ENCODE peak calls at places on chromosomes 2 and 18, in five cellular contexts. One of them, this sample, is unnamed.

GRCh38 chr18:79866889-79867574 is 69.3 kb downstream of the KCNG2 start:
- DNase-seq in A549: peak; percentile 49
- DNase-seq in heart right ventricle: no peak
- DNase-seq in IMR-90: peak; percentile 29
- DNase-seq in MM.1S: no peak
- DNase-seq in this sample: peak; percentile 74

GRCh38 chr2:67085146-67085545 is 312.0 kb upstream of the ETAA1 start:
- DNase-seq in A549: no peak
- DNase-seq in heart right ventricle: no peak
- DNase-seq in IMR-90: no peak
- DNase-seq in MM.1S: no peak
- DNase-seq in this sample: no peak

GRCh38 chr2:194252127-194252526 is 1404.9 kb upstream of the SLC39A10 start:
- DNase-seq in A549: no peak
- DNase-seq in heart right ventricle: no peak
- DNase-seq in IMR-90: no peak
- DNase-seq in MM.1S: no peak
- DNase-seq in this sample: no peak

GRCh38 chr2:181074457-181074856 is 94.1 kb downstream of the UBE2E3 start:
- DNase-seq in A549: no peak
- DNase-seq in heart right ventricle: no peak
- DNase-seq in IMR-90: peak; percentile 34
- DNase-seq in MM.1S: no peak
- DNase-seq in this sample: peak; percentile 55

GRCh38 chr2:56009758-56010534 is 86.4 kb upstream of the EFEMP1 start:
- DNase-seq in A549: peak; percentile 62
- DNase-seq in heart right ventricle: no peak
- DNase-seq in IMR-90: peak; percentile 70
- DNase-seq in MM.1S: peak; percentile 49
- DNase-seq in this sample: peak; percentile 82

GRCh38 chr2:66432801-66433694 is 1.9 kb upstream of the MEIS1 start:
- DNase-seq in A549: peak; percentile 93
- DNase-seq in heart right ventricle: peak; percentile 85
- DNase-seq in IMR-90: peak; percentile 98
- DNase-seq in MM.1S: peak; percentile 89
- DNase-seq in this sample: peak; percentile 98

GRCh38 chr2:74462054-74462785 is 3.0 kb downstream of the MOGS start:
- DNase-seq in A549: no peak
- DNase-seq in heart right ventricle: no peak
- DNase-seq in IMR-90: no peak
- DNase-seq in MM.1S: no peak
- DNase-seq in this sample: no peak

GRCh38 chr2:20122864-20123263 is 71.4 kb upstream of the LAPTM4A start:
- DNase-seq in A549: no peak
- DNase-seq in heart right ventricle: no peak
- DNase-seq in IMR-90: no peak
- DNase-seq in MM.1S: no peak
- DNase-seq in this sample: no peak

GRCh38 chr18:67081866-67082265 is 434.7 kb downstream of the DSEL start:
- DNase-seq in A549: no peak
- DNase-seq in heart right ventricle: no peak
- DNase-seq in IMR-90: no peak
- DNase-seq in MM.1S: no peak
- DNase-seq in this sample: no peak

GRCh38 chr2:45452866-45453265 is 158.2 kb downstream of the SRBD1 start:
- DNase-seq in A549: no peak
- DNase-seq in heart right ventricle: no peak
- DNase-seq in IMR-90: peak; percentile 96
- DNase-seq in MM.1S: no peak
- DNase-seq in this sample: peak; percentile 95

GRCh38 chr2:172323256-172323655 is 104.1 kb upstream of the ITGA6 start:
- DNase-seq in A549: no peak
- DNase-seq in heart right ventricle: no peak
- DNase-seq in IMR-90: peak; percentile 40
- DNase-seq in MM.1S: no peak
- DNase-seq in this sample: no peak

GRCh38 chr18:68779169-68779568 is 18.7 kb upstream of the CCDC102B start:
- DNase-seq in A549: no peak
- DNase-seq in heart right ventricle: no peak
- DNase-seq in IMR-90: peak; percentile 83
- DNase-seq in MM.1S: no peak
- DNase-seq in this sample: peak; percentile 91

GRCh38 chr2:153163055-153163454 is 315.5 kb downstream of the RPRM start:
- DNase-seq in A549: peak; percentile 56
- DNase-seq in heart right ventricle: no peak
- DNase-seq in IMR-90: no peak
- DNase-seq in MM.1S: peak; percentile 15
- DNase-seq in this sample: peak; percentile 7

GRCh38 chr2:1988594-1988993 is 244.3 kb upstream of the PXDN start:
- DNase-seq in A549: no peak
- DNase-seq in heart right ventricle: no peak
- DNase-seq in IMR-90: no peak
- DNase-seq in MM.1S: no peak
- DNase-seq in this sample: no peak

GRCh38 chr2:40803900-40804299 is 352.0 kb upstream of the SLC8A1 start:
- DNase-seq in A549: no peak
- DNase-seq in heart right ventricle: no peak
- DNase-seq in IMR-90: no peak
- DNase-seq in MM.1S: no peak
- DNase-seq in this sample: no peak

GRCh38 chr2:207397917-207398655 is 131.7 kb upstream of the CREB1 start:
- DNase-seq in A549: no peak
- DNase-seq in heart right ventricle: no peak
- DNase-seq in IMR-90: no peak
- DNase-seq in MM.1S: no peak
- DNase-seq in this sample: no peak

GRCh38 chr18:457120-457519 is 43.4 kb downstream of the COLEC12 start:
- DNase-seq in A549: no peak
- DNase-seq in heart right ventricle: peak; percentile 43
- DNase-seq in IMR-90: peak; percentile 70
- DNase-seq in MM.1S: peak; percentile 37
- DNase-seq in this sample: peak; percentile 95

GRCh38 chr2:128834203-128834602 is 515.5 kb upstream of the HS6ST1 start:
- DNase-seq in A549: no peak
- DNase-seq in heart right ventricle: no peak
- DNase-seq in IMR-90: no peak
- DNase-seq in MM.1S: no peak
- DNase-seq in this sample: no peak

GRCh38 chr2:145106293-145106692 is 586.4 kb upstream of the ZEB2 start:
- DNase-seq in A549: no peak
- DNase-seq in heart right ventricle: no peak
- DNase-seq in IMR-90: no peak
- DNase-seq in MM.1S: no peak
- DNase-seq in this sample: no peak

GRCh38 chr2:210963386-210963785 is 407.0 kb downstream of the CPS1 start:
- DNase-seq in A549: no peak
- DNase-seq in heart right ventricle: no peak
- DNase-seq in IMR-90: no peak
- DNase-seq in MM.1S: no peak
- DNase-seq in this sample: no peak

GRCh38 chr18:22031581-22031980 is 137.8 kb upstream of the GATA6 start:
- DNase-seq in A549: no peak
- DNase-seq in heart right ventricle: no peak
- DNase-seq in IMR-90: no peak
- DNase-seq in MM.1S: no peak
- DNase-seq in this sample: no peak

GRCh38 chr2:7026740-7027139 is 109.5 kb downstream of the RNF144A start:
- DNase-seq in A549: no peak
- DNase-seq in heart right ventricle: no peak
- DNase-seq in IMR-90: no peak
- DNase-seq in MM.1S: no peak
- DNase-seq in this sample: no peak

GRCh38 chr2:228541794-228542193 is 360.3 kb upstream of the SPHKAP start:
- DNase-seq in A549: no peak
- DNase-seq in heart right ventricle: no peak
- DNase-seq in IMR-90: peak; percentile 16
- DNase-seq in MM.1S: no peak
- DNase-seq in this sample: peak; percentile 87

GRCh38 chr2:222862068-222862914 is 1.5 kb downstream of the ACSL3 start:
- DNase-seq in A549: peak; percentile 41
- DNase-seq in heart right ventricle: no peak
- DNase-seq in IMR-90: peak; percentile 62
- DNase-seq in MM.1S: no peak
- DNase-seq in this sample: peak; percentile 71

GRCh38 chr18:42045346-42045745 is 90.3 kb downstream of the PIK3C3 start:
- DNase-seq in A549: no peak
- DNase-seq in heart right ventricle: no peak
- DNase-seq in IMR-90: peak; percentile 22
- DNase-seq in MM.1S: no peak
- DNase-seq in this sample: peak; percentile 17
- H3K4me3 ChIP-seq in A549: no peak overlapping the region
- H3K4me3 ChIP-seq in heart right ventricle: no peak overlapping the region
- H3K4me3 ChIP-seq in IMR-90: no peak overlapping the region
- H3K4me3 ChIP-seq in MM.1S: no peak overlapping the region
- H3K4me3 ChIP-seq in this sample: no peak overlapping the region

DNA sequence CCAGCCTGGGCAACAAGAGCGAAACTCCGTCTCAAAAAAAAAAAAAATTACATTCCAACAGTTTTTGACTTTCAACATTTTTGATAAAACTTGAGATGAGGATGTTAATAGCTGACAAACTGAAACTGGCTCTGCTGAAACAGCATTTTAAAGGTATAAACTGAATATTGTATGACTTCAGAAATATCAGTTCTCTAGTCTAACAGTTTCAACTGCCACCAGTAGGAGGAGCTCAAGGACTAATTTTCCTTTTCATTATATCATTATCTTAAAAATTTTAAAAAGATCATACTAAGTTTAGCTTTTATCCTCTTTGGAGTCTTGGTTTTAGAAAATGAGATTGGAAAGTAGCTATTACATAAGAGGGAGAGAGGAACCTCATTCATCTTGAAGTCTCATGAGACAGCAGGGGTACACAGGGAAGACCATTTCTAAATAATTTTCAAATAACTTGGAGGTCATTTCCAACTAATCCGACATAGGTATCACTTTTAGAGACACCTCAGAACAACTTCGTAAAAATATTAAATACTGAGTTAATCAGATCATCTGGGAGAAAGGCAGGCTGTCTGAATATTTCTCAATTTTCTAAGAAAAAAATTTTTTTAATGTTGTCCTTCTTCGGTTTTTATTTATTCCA is 37.6 kb upstream of the MCM6 start:
- DNase-seq in A549: peak; percentile 45
- DNase-seq in heart right ventricle: no peak
- DNase-seq in IMR-90: peak; percentile 47
- DNase-seq in MM.1S: peak; percentile 74
- DNase-seq in this sample: peak; percentile 72
- TF ChIP-seq CTCF in A549: peak; percentile 81
- TF ChIP-seq CTCF in heart right ventricle: peak; percentile 55
- TF ChIP-seq CTCF in IMR-90: peak; percentile 79
- TF ChIP-seq CTCF in MM.1S: peak; percentile 62
- TF ChIP-seq CTCF in this sample: peak; percentile 55

GRCh38 chr2:212913902-212914301 is 237.5 kb downstream of the IKZF2 start:
- DNase-seq in A549: no peak
- DNase-seq in heart right ventricle: no peak
- DNase-seq in IMR-90: no peak
- DNase-seq in MM.1S: no peak
- DNase-seq in this sample: no peak
- H3K4me3 ChIP-seq in A549: no peak overlapping the region
- H3K4me3 ChIP-seq in heart right ventricle: no peak overlapping the region
- H3K4me3 ChIP-seq in IMR-90: no peak overlapping the region
- H3K4me3 ChIP-seq in MM.1S: no peak overlapping the region
- H3K4me3 ChIP-seq in this sample: no peak overlapping the region

GRCh38 chr2:197810023-197810422 is 5.6 kb downstream of the PLCL1 start:
- DNase-seq in A549: no peak
- DNase-seq in heart right ventricle: no peak
- DNase-seq in IMR-90: no peak
- DNase-seq in MM.1S: no peak
- DNase-seq in this sample: no peak

GRCh38 chr2:197810490-197810889 is 6.1 kb downstream of the PLCL1 start:
- DNase-seq in A549: no peak
- DNase-seq in heart right ventricle: no peak
- DNase-seq in IMR-90: no peak
- DNase-seq in MM.1S: no peak
- DNase-seq in this sample: no peak

GRCh38 chr2:197809064-197809463 is 4.7 kb downstream of the PLCL1 start:
- DNase-seq in A549: no peak
- DNase-seq in heart right ventricle: no peak
- DNase-seq in IMR-90: no peak
- DNase-seq in MM.1S: no peak
- DNase-seq in this sample: no peak

DNA sequence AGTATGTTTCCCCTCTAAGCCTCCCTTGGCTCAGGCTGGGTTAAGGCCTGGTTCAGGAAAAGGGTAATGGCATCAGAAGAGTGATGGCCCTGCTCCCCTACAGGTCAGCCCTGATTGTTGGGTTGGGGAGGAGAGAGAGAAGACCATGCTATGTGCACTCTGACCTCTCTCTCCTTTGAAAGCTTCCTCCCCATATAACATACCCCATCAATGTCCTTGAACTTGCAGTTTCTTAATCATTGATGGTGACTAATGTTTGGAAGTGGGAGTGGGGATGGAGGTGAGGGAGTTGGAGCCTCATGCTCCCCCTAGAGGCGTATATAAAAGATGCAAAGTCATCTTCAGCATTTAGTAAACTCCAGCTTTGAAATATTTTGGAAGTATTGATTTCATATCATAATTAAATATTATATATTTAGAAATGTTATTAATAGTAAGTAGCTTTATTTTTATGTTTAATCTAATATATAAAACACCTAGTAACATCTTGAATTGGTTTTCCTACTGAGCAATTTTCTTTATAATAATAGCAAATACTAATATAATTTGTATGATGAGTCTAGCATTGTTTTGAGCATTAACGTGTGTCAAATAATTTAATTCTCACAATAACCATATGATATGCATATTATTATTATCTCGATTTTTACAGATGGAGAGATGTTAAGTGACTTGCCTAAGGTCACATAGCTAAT is 8.8 kb downstream of the PLCL1 start:
- DNase-seq in A549: peak; percentile 61
- DNase-seq in heart right ventricle: no peak
- DNase-seq in IMR-90: peak; percentile 52
- DNase-seq in MM.1S: no peak
- DNase-seq in this sample: peak; percentile 52
- TF ChIP-seq CTCF in A549: peak; percentile 48
- TF ChIP-seq CTCF in heart right ventricle: peak; percentile 29
- TF ChIP-seq CTCF in IMR-90: peak; percentile 58
- TF ChIP-seq CTCF in MM.1S: peak; percentile 55
- TF ChIP-seq CTCF in this sample: peak; percentile 71

This sample was measured in cardiac fibroblast.